ENCODE peak calls at places on chromosomes 11 and 22, in six cellular contexts. O, G, C, A, F and T are unnamed samples.

GRCh38 chr11:132258865-132259264 is 888.5 kb downstream of the NTM start:
- DNase-seq in O (no peak), G (no peak), C (no peak), A (no peak), F (peak), T (no peak)

GRCh38 chr22:25953919-25954318 is 211.9 kb downstream of the MYO18B start:
- DNase-seq in O (no peak), G (no peak), C (no peak), A (no peak), F (no peak), T (no peak)

GRCh38 chr11:129593098-129593497 is 217.4 kb downstream of the BARX2 start:
- DNase-seq in O (no peak), G (no peak), C (no peak), A (no peak), F (no peak), T (no peak)

GRCh38 chr11:2797741-2798361 is 87.7 kb downstream of the CDKN1C start:
- DNase-seq in O (no peak), G (no peak), C (no peak), A (no peak), F (no peak), T (no peak)

GRCh38 chr22:44159230-44159629 is 21.5 kb upstream of the PARVG start:
- DNase-seq in O (no peak), G (no peak), C (no peak), A (no peak), F (no peak), T (no peak)

GRCh38 chr11:94125408-94126120 is 3.1 kb upstream of the PANX1 start:
- DNase-seq in O (no peak), G (no peak), C (no peak), A (no peak), F (no peak), T (no peak)

GRCh38 chr11:78759067-78759466 is 184.4 kb upstream of the NARS2 start:
- DNase-seq in O (no peak), G (no peak), C (no peak), A (no peak), F (no peak), T (no peak)

GRCh38 chr11:82998697-82999096 is 73.0 kb downstream of the RAB30 start:
- DNase-seq in O (no peak), G (no peak), C (no peak), A (no peak), F (no peak), T (no peak)

GRCh38 chr11:2678396-2678795 is 21.4 kb downstream of the KCNQ1OT1 start:
- DNase-seq in O (no peak), G (no peak), C (no peak), A (no peak), F (no peak), T (no peak)

GRCh38 chr22:43273902-43274484 is 69.2 kb downstream of the SCUBE1 start:
- DNase-seq in O (peak), G (no peak), C (peak), A (no peak), F (peak), T (no peak)

GRCh38 chr22:43346521-43346929 is 3.4 kb upstream of the SCUBE1 start:
- DNase-seq in O (peak), G (peak), C (no peak), A (peak), F (peak), T (no peak)

GRCh38 chr22:50314455-50315288 is 7.2 kb upstream of the PLXNB2 start:
- DNase-seq in O (peak), G (no peak), C (no peak), A (peak), F (no peak), T (no peak)

GRCh38 chr11:61392991-61393595 is 706 bp downstream of the TMEM216 start:
- DNase-seq in O (no peak), G (no peak), C (no peak), A (no peak), F (no peak), T (no peak)

GRCh38 chr22:30720263-30720837 is 25.7 kb downstream of the OSBP2 start:
- DNase-seq in O (no peak), G (no peak), C (no peak), A (no peak), F (no peak), T (no peak)

GRCh38 chr22:42364641-42365336 is 67.4 kb downstream of the NFAM1 start:
- DNase-seq in O (no peak), G (no peak), C (peak), A (no peak), F (peak), T (no peak)

GRCh38 chr22:20549232-20549841 is 41.9 kb downstream of the MED15 start:
- DNase-seq in O (no peak), G (no peak), C (no peak), A (no peak), F (peak), T (no peak)

GRCh38 chr22:20395897-20396287 is 1.9 kb downstream of the ZNF74 start:
- DNase-seq in O (no peak), G (no peak), C (no peak), A (no peak), F (no peak), T (no peak)